ENCODE peak calls at places on chromosomes 16 and 17, in ten cellular contexts. G is stomach; M is lower leg skin; S is GM13977; K is GM23338; Z is activated CD8-positive, alpha-beta T cell treated with anti-CD3 and anti-CD28 coated beads for 36 hours; V is psoas muscle; A is foreskin fibroblast; T is body of pancreas; W is progenitor cell of endocrine pancreas. U is an unnamed sample.

GRCh38 chr16:12405083-12405482 is 398.6 kb downstream of the CPPED1 start:
- DNase-seq in S (peak), T (peak), W (no peak), A (no peak), K (no peak), V (no peak), G (no peak), Z (no peak), M (no peak), U (peak)

GRCh38 chr17:81685108-81685507 is 1.3 kb downstream of the HGS start:
- DNase-seq in W (no peak), A (peak), M (no peak), K (no peak), V (no peak), S (no peak), G (no peak), Z (peak), T (no peak), U (no peak)

GRCh38 chr17:77306048-77306789 is 165.4 kb downstream of the SEC14L1 start:
- DNase-seq in T (no peak), W (no peak), S (no peak), G (no peak), K (no peak), A (no peak), M (no peak), Z (no peak), V (no peak), U (no peak)

GRCh38 chr17:62819511-62820221 is 11.6 kb upstream of the MARCHF10 start:
- DNase-seq in G (peak), K (peak), Z (no peak), W (peak), M (peak), T (peak), S (no peak), V (peak), A (peak), U (no peak)

GRCh38 chr17:55394357-55395021 is 27.1 kb downstream of the MMD start:
- DNase-seq in Z (no peak), G (no peak), S (no peak), T (no peak), W (no peak), A (no peak), M (no peak), K (no peak), V (no peak), U (no peak)

GRCh38 chr17:20989991-20990855 is 52.6 kb downstream of the USP22 start:
- DNase-seq in A (no peak), W (no peak), T (no peak), M (peak), Z (no peak), K (no peak), G (no peak), S (no peak), V (no peak), U (no peak)

GRCh38 chr16:68131813-68132706 is 46.9 kb downstream of the NFATC3 start:
- DNase-seq in A (no peak), Z (no peak), K (no peak), M (no peak), G (no peak), W (no peak), S (no peak), T (no peak), V (no peak), U (no peak)

GRCh38 chr16:27551046-27551445 is 1.1 kb downstream of the KATNIP start:
- DNase-seq in K (no peak), M (no peak), V (no peak), A (no peak), Z (no peak), S (no peak), T (no peak), G (no peak), W (no peak), U (no peak)

GRCh38 chr16:4390266-4391260 is 18.9 kb downstream of the VASN start:
- DNase-seq in K (peak), G (no peak), W (no peak), A (no peak), M (no peak), Z (no peak), S (no peak), T (no peak), V (no peak), U (no peak)
- TF ChIP-seq CTCF in K (peak), G (no peak), W (peak), A (peak), M (no peak), Z (no peak), S (no peak), T (no peak), V (no peak), U (no peak)

DNA sequence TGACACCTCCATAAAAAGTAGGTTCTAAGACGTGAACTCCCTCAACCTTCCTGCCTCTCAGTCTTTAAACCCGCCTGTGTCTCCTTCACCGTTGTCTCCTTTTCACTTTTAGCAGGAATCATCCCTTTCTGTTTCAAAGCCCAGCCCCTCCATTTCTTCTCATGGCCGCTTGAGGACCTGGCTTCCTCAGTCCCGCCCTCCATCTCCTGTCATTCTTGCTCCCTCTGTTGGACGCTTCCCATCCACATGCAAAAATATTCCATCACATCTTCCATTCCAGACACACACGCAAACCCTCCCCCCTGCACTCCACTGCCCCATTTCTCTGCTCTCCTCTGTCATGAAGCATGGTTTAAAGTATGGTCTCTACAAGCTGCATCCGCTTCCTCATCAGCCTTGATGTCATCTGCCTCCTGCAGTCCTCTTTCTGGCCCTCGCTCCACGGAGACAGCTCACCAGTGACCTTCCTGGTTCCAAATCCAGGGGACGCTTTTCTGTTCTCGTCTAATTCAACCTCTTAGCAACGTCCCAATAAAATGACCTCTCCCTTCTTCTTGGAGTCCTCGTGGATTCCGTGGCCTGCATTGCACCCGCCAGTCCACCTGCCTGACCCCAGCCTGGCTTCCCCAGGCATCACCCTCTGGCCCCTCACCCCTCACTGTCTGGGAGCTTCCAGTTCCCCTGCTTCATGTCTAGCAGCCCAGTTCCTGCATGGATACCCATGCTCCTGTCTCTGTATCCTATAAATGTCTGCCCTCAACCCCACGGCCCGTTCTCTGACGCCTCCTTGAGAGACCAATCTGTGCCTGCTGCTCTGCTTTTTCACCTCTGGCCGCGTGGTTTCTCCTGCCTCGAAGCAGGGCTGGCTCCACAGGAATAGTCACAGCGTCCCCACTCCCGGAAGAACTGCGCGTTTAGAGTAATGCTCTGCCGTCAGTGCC is 26.2 kb downstream of the ANKRD40 start:
- DNase-seq in K (peak), V (no peak), T (peak), G (no peak), A (peak), M (no peak), S (no peak), Z (no peak), W (no peak), U (no peak)
- TF ChIP-seq CTCF in K (peak), V (peak), T (peak), G (peak), A (peak), M (no peak), S (no peak), Z (peak), W (peak), U (no peak)

DNA sequence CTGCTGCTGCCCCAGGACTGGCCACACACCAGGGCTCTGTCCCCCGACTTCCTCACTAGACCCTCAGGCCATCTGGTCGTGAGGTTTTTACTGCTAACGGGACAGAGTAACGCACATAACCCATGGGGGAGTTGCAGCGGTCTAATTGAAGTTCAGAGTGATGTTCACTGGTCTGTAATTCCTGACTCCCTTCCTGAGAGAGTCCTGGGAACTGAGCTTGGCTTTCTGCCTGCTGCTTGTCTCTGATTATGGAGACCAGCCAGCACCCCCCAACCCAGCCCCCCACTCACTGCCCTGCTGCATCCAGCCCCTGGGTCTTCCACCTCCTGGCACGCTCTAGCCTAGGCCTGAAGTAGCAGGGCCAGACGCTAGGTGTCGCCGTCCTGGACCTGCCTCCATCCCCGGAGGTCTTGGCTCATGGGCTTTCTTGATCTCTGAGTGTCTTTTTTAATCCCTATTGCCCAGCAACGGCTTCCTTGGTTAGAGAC is 192.9 kb downstream of the CCDC182 start:
- DNase-seq in K (peak), M (no peak), W (no peak), T (no peak), Z (peak), V (no peak), A (no peak), G (no peak), S (peak), U (peak)
- TF ChIP-seq CTCF in K (peak), M (no peak), W (peak), T (no peak), Z (peak), V (peak), A (no peak), G (peak), S (peak), U (peak)

GRCh38 chr16:7742626-7743025 is 410.0 kb downstream of the RBFOX1 start:
- DNase-seq in V (no peak), K (no peak), M (no peak), W (no peak), G (no peak), T (no peak), Z (no peak), S (no peak), A (no peak), U (no peak)

GRCh38 chr16:7746971-7747370 is 414.3 kb downstream of the RBFOX1 start:
- DNase-seq in A (no peak), S (no peak), K (no peak), Z (no peak), M (no peak), V (no peak), T (no peak), W (no peak), G (no peak), U (no peak)

GRCh38 chr16:7744546-7745294 is 412.1 kb downstream of the RBFOX1 start:
- DNase-seq in A (no peak), S (no peak), K (no peak), M (no peak), V (no peak), G (no peak), T (no peak), W (no peak), Z (no peak), U (no peak)

DNA sequence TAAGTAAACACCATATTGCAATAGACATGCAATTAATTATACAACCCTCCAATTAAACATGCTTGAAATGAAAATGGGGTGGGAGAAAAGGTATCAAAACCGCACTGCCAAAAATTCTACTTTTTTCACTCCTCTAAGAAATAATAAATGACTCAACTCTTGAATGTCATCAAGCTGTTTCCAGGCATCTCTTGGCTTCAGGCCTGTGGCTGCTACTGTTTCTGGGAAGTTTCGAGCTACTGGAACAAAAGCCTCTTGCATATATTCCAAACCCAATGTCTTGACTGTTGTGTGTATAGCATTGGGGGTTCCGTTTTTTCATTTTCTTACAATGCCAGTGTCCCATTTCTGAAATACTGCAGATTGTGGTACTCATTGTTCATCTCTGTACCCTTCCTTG is 412.7 kb downstream of the RBFOX1 start:
- DNase-seq in A (no peak), M (no peak), K (no peak), Z (no peak), S (no peak), T (no peak), G (no peak), V (no peak), W (no peak), U (no peak)
- TF ChIP-seq CTCF in A (no peak), M (no peak), K (no peak), Z (no peak), S (no peak), T (no peak), G (no peak), V (no peak), W (no peak), U (no peak)

GRCh38 chr17:7241047-7241733 is 1.1 kb downstream of the GABARAP start:
- DNase-seq in M (no peak), T (no peak), K (no peak), S (no peak), G (no peak), V (no peak), W (no peak), A (no peak), Z (no peak), U (no peak)

GRCh38 chr17:7241783-7242716 is at the start of gene GABARAP:
- DNase-seq in T (peak), G (peak), M (peak), K (peak), W (peak), Z (peak), S (peak), V (peak), A (peak), U (peak)

GRCh38 chr17:7240375-7240774 is 1.1 kb upstream of the PHF23 start:
- DNase-seq in V (no peak), K (no peak), T (no peak), S (no peak), A (no peak), M (no peak), Z (no peak), G (no peak), W (no peak), U (no peak)

GRCh38 chr17:7239091-7240027 is at the start of gene PHF23:
- DNase-seq in Z (peak), M (peak), G (peak), K (peak), V (peak), S (peak), T (peak), A (peak), W (peak), U (peak)

DNA sequence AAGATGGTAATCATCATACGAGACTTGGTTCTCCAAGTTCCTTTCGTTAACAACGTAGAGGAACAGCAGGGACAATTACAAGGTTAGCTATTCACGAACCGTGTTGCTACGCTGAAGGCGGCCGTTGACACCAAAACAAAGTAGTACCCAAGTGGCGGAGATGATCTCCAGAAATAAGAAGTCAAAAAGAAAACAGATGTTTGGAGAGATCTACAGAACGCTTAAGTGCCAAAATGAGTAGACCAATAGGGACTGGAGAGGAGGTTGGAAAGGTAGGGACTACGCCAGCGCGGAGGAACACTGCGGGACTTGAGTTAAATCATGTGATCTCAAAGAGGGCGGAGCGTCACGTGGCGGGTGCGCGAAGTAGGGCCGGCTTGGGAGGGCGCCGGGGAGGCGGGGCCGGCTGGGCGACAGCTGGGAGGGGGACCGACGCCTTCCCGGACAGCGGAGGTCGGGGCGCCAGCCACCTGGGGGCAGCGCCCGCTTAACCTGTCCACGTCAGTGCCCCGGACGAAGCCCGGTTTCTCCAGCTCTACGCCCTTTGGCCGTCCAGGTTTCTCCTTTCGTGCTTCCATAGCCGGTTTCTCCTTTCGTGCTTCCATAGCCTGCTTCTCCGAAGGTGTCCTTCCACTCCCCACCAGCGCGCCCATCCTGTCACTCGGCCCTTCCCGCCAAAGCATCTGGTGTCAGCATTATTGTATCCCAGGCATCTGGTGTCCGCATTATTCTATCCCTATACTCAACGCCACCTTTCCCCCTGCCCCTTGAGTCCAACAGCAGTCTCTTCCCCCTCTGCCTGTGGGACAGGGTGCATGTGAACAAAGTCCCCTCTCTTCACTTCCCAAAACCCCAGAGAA is 698 bp upstream of the GABARAP start:
- DNase-seq in A (peak), G (peak), T (peak), W (peak), K (peak), V (peak), M (peak), Z (peak), S (peak), U (peak)
- TF ChIP-seq CTCF in A (no peak), G (no peak), T (peak), W (peak), K (peak), V (peak), M (no peak), Z (no peak), S (peak), U (no peak)

GRCh38 chr17:48322060-48322459 is 108.0 kb downstream of the SKAP1 start:
- DNase-seq in M (no peak), A (peak), S (no peak), W (no peak), V (no peak), T (no peak), Z (no peak), G (no peak), K (no peak), U (no peak)
- TF ChIP-seq CTCF in M (no peak), A (no peak), S (peak), W (no peak), V (no peak), T (no peak), Z (no peak), G (no peak), K (no peak), U (no peak)

GRCh38 chr17:74987909-74988711 is 678 bp downstream of the CDR2L start:
- DNase-seq in Z (peak), S (no peak), G (peak), W (peak), A (peak), V (peak), M (peak), T (peak), K (peak), U (no peak)

GRCh38 chr17:74992223-74992622 is 4.8 kb downstream of the CDR2L start:
- DNase-seq in A (no peak), T (no peak), V (no peak), W (no peak), M (no peak), G (no peak), Z (no peak), K (no peak), S (no peak), U (no peak)

GRCh38 chr17:74986206-74986576 is 1.2 kb upstream of the CDR2L start:
- DNase-seq in A (no peak), W (no peak), S (no peak), M (no peak), Z (no peak), T (no peak), G (no peak), K (no peak), V (no peak), U (no peak)

GRCh38 chr17:74990581-74991105 is 3.2 kb downstream of the CDR2L start:
- DNase-seq in W (no peak), M (no peak), V (no peak), K (no peak), T (no peak), G (no peak), Z (no peak), S (no peak), A (no peak), U (no peak)

GRCh38 chr17:74987418-74987908 is at the start of gene CDR2L:
- DNase-seq in A (peak), T (peak), W (peak), Z (peak), K (peak), M (peak), S (peak), G (peak), V (peak), U (peak)
- TF ChIP-seq CTCF in A (no peak), T (no peak), W (peak), Z (peak), K (no peak), M (no peak), S (no peak), G (no peak), V (no peak), U (no peak)